ENCODE peak calls at places on chromosomes 13 and 19, in nine cellular contexts. G, O, B, T, N, L, V, J and X are unnamed samples.

GRCh38 chr13:41075034-41075433 is 13.7 kb downstream of the WBP4 start:
- DNase-seq in O (no peak), N (peak), V (peak), B (peak), G (peak), T (no peak), J (peak), L (no peak), X (no peak)

GRCh38 chr13:110254151-110254679 is 52.7 kb downstream of the COL4A1 start:
- DNase-seq in B (peak), L (no peak), N (no peak), T (no peak), V (no peak), G (no peak), J (no peak), O (no peak), X (no peak)

GRCh38 chr19:45211751-45212381 is 33.3 kb downstream of the BLOC1S3 start:
- DNase-seq in N (no peak), L (no peak), J (peak), G (no peak), O (no peak), V (no peak), B (no peak), T (peak), X (no peak)

GRCh38 chr13:93230466-93230865 is 3.9 kb downstream of the GPC6 start:
- DNase-seq in O (no peak), N (no peak), T (no peak), V (no peak), G (no peak), J (peak), B (peak), L (peak), X (no peak)

GRCh38 chr13:62687727-62688126 is 1272.1 kb upstream of the PCDH20 start:
- DNase-seq in G (no peak), J (no peak), T (no peak), O (no peak), B (no peak), L (no peak), N (peak), V (no peak), X (no peak)

GRCh38 chr13:111183959-111184684 is 69.0 kb downstream of the ARHGEF7 start:
- DNase-seq in O (no peak), T (no peak), J (no peak), B (no peak), V (no peak), L (no peak), N (no peak), G (no peak), X (no peak)

GRCh38 chr13:19153782-19154450 is 27.7 kb downstream of the TUBA3C start:
- DNase-seq in J (no peak), G (no peak), N (no peak), V (peak), B (no peak), T (peak), O (no peak), L (no peak), X (no peak)

GRCh38 chr13:23558675-23559536 is 11.3 kb upstream of the TNFRSF19 start:
- DNase-seq in O (peak), J (peak), T (peak), N (peak), G (no peak), L (peak), V (peak), B (peak), X (no peak)

GRCh38 chr13:25688524-25688923 is 316.8 kb downstream of the ATP8A2 start:
- DNase-seq in B (no peak), O (no peak), T (no peak), J (no peak), N (no peak), V (no peak), L (no peak), G (peak), X (no peak)

GRCh38 chr13:97403893-97404683 is 29.9 kb upstream of the RAP2A start:
- DNase-seq in V (no peak), N (no peak), G (no peak), T (no peak), B (no peak), L (no peak), O (no peak), J (no peak), X (no peak)

GRCh38 chr13:30022796-30023195 is 172.4 kb upstream of the UBL3 start:
- DNase-seq in N (no peak), L (no peak), G (no peak), J (no peak), V (no peak), O (no peak), T (no peak), B (no peak), X (no peak)

GRCh38 chr13:86095351-86095750 is 296.1 kb upstream of the SLITRK6 start:
- DNase-seq in N (no peak), T (no peak), O (no peak), V (no peak), B (no peak), J (no peak), L (no peak), G (no peak), X (no peak)

GRCh38 chr19:16117594-16118033 is 5.9 kb downstream of the RAB8A start:
- DNase-seq in G (no peak), T (no peak), B (no peak), O (no peak), V (peak), L (no peak), J (no peak), N (peak), X (no peak)

GRCh38 chr13:30700364-30700763 is 35.0 kb upstream of the ALOX5AP start:
- DNase-seq in G (no peak), N (no peak), J (no peak), B (no peak), T (no peak), V (no peak), L (no peak), O (no peak), X (no peak)

GRCh38 chr13:61833228-61833627 is 417.6 kb upstream of the PCDH20 start:
- DNase-seq in G (no peak), N (no peak), L (peak), T (no peak), V (no peak), B (no peak), J (no peak), O (no peak), X (no peak)

GRCh38 chr19:37979547-37980082 is 72.6 kb downstream of the SIPA1L3 start:
- DNase-seq in L (peak), O (no peak), G (peak), N (no peak), J (peak), B (no peak), V (no peak), T (no peak), X (no peak)

GRCh38 chr13:60398438-60398891 is 1.4 kb downstream of the TDRD3 start:
- DNase-seq in L (no peak), B (no peak), V (peak), G (peak), T (no peak), N (no peak), O (no peak), J (no peak), X (no peak)

GRCh38 chr13:42720858-42721219 is 60.5 kb upstream of the FAM216B start:
- DNase-seq in V (no peak), B (no peak), N (no peak), T (no peak), G (no peak), O (no peak), L (no peak), J (no peak), X (no peak)

GRCh38 chr13:46149272-46150133 is 32.5 kb downstream of the LCP1 start:
- DNase-seq in O (no peak), J (peak), B (peak), V (no peak), N (no peak), G (no peak), T (no peak), L (peak), X (no peak)

GRCh38 chr13:21232599-21232998 is 56.1 kb downstream of the MRPL57 start:
- DNase-seq in V (no peak), L (no peak), T (no peak), J (no peak), O (no peak), B (no peak), G (no peak), N (no peak), X (no peak)

GRCh38 chr19:15436012-15436825 is 13.5 kb downstream of the WIZ start:
- DNase-seq in N (peak), V (no peak), L (peak), J (no peak), B (no peak), O (no peak), G (no peak), T (no peak), X (no peak)

GRCh38 chr19:6236310-6237291 is 43.2 kb downstream of the MLLT1 start:
- DNase-seq in B (no peak), T (no peak), J (peak), O (no peak), N (peak), G (peak), L (no peak), V (no peak), X (peak)

GRCh38 chr13:110478405-110479214 is 82.9 kb downstream of the RAB20 start:
- DNase-seq in J (no peak), T (no peak), V (no peak), B (no peak), N (no peak), G (no peak), O (no peak), L (no peak), X (no peak)

GRCh38 chr13:40013554-40013953 is 358.1 kb downstream of the COG6 start:
- DNase-seq in V (no peak), L (no peak), J (no peak), G (no peak), N (no peak), T (no peak), B (no peak), O (no peak), X (no peak)

GRCh38 chr19:10334340-10335148 is 1.2 kb upstream of the RAVER1 start:
- DNase-seq in V (peak), O (peak), T (peak), N (peak), J (peak), L (peak), B (peak), G (peak), X (no peak)

GRCh38 chr19:13906525-13906904 is 514 bp downstream of the CC2D1A start:
- DNase-seq in B (no peak), T (no peak), J (peak), L (no peak), O (no peak), G (peak), V (peak), N (peak), X (no peak)

GRCh38 chr19:48999481-49000325 is 6.0 kb downstream of the RUVBL2 start:
- DNase-seq in N (peak), O (no peak), T (no peak), B (peak), J (peak), V (peak), L (peak), G (peak), X (no peak)

GRCh38 chr13:80718970-80719369 is 378.0 kb upstream of the SPRY2 start:
- DNase-seq in B (no peak), N (no peak), O (no peak), L (no peak), T (no peak), V (no peak), J (no peak), G (no peak), X (no peak)

GRCh38 chr19:30812099-30812684 is 440.0 kb downstream of the ZNF536 start:
- DNase-seq in J (no peak), T (no peak), N (no peak), L (no peak), O (no peak), V (no peak), G (no peak), B (no peak), X (no peak)

GRCh38 chr13:94093652-94094310 is 385.7 kb downstream of the DCT start:
- DNase-seq in N (no peak), O (no peak), B (no peak), L (no peak), T (no peak), G (no peak), V (no peak), J (no peak), X (no peak)

GRCh38 chr13:31538067-31539042 is 201.0 kb upstream of the RXFP2 start:
- DNase-seq in G (peak), B (peak), N (peak), O (peak), J (peak), T (no peak), V (peak), L (peak), X (no peak)

GRCh38 chr13:57672168-57672567 is 40.6 kb downstream of the PCDH17 start:
- DNase-seq in G (no peak), V (no peak), J (no peak), B (no peak), O (no peak), N (peak), T (no peak), L (no peak), X (no peak)

GRCh38 chr19:53621885-53622710 is 9.7 kb upstream of the DPRX start:
- DNase-seq in N (no peak), T (no peak), G (no peak), B (no peak), V (peak), L (no peak), J (no peak), O (no peak), X (no peak)

GRCh38 chr13:57739791-57740190 is 108.2 kb downstream of the PCDH17 start:
- DNase-seq in J (peak), T (no peak), O (no peak), B (peak), G (no peak), L (peak), N (no peak), V (no peak), X (no peak)

GRCh38 chr19:5950744-5951143 is 27.2 kb downstream of the RANBP3 start:
- DNase-seq in T (no peak), L (no peak), N (no peak), G (no peak), O (no peak), V (no peak), J (no peak), B (no peak), X (no peak)

GRCh38 chr13:99689955-99690354 is 188.7 kb downstream of the TM9SF2 start:
- DNase-seq in B (no peak), T (no peak), V (no peak), O (no peak), G (no peak), N (peak), L (no peak), J (no peak), X (no peak)

GRCh38 chr13:22107549-22107948 is 436.7 kb downstream of the FGF9 start:
- DNase-seq in N (no peak), O (no peak), B (peak), L (no peak), J (no peak), V (no peak), T (no peak), G (peak), X (no peak)

GRCh38 chr13:110015253-110015652 is 228.9 kb upstream of the IRS2 start:
- DNase-seq in G (no peak), N (no peak), B (peak), T (no peak), L (peak), J (peak), V (no peak), O (no peak), X (no peak)

DNA sequence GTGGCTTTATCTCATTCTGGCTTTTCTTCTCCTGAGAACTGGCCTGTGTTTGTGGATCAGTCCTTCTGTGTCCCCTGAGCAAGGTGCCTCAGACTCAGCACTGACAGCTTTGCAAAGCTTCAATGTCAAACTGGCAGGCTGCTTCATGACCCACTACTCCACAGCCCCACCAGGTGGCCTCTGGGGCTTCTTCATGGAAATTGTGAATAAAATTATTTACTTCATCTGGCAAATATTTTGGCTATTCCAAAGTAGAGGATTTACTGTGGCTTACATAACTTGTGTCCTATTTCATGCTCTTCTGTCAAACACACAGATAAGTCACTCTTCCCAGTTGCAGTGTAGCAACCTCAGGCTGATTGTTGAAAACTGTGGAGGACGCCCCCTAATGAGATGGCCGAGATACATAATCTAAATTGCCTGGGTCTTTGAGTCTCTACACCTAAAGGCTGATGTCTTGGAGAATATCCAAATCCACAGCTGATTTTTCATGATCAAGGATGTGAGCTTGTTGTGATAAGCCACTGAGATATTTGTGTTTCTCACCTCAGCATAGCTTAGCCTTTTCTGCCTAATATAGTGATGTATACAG is 721.9 kb upstream of the SLC10A2 start:
- DNase-seq in V (no peak), O (no peak), J (peak), N (peak), L (no peak), B (no peak), G (peak), T (no peak), X (no peak)
- TF ChIP-seq CTCF in V (no peak), O (no peak), J (peak), N (peak), L (peak), B (peak), G (no peak), T (no peak), X (peak)

GRCh38 chr13:112636401-112636975 is 48.5 kb upstream of the TUBGCP3 start:
- DNase-seq in J (no peak), L (no peak), N (no peak), G (no peak), B (no peak), V (no peak), O (no peak), T (no peak), X (peak)
- TF ChIP-seq CTCF in J (no peak), L (no peak), N (no peak), G (no peak), B (no peak), V (no peak), O (no peak), T (no peak), X (no peak)

DNA sequence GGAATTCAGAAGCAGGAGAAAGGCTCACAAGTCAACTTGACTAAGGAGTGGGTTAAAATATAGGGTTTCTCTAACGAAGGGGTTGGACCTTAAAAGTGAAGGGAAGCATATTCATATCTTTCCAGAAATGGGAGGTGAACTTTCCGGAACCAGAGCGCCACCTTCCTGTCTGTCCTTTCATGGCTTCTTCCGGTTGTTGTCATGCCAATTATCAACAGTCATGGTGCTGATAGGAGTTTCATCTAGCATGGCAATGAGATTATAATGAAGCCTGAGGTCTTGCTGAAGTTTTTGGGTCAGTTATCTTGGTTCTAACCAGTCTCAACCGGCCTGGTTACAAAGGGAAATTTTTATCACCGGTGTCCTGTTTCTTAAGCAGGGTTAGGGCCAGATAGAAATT is 162.9 kb upstream of the NBEA start:
- DNase-seq in T (no peak), G (no peak), V (peak), B (no peak), O (no peak), N (peak), J (peak), L (no peak), X (no peak)
- TF ChIP-seq CTCF in T (no peak), G (no peak), V (no peak), B (no peak), O (no peak), N (peak), J (no peak), L (no peak), X (peak)

GRCh38 chr13:84845875-84846619 is 953.2 kb downstream of the SLITRK6 start:
- DNase-seq in V (no peak), O (no peak), G (no peak), T (no peak), N (no peak), J (no peak), B (no peak), L (no peak), X (no peak)

GRCh38 chr13:84847107-84847506 is 952.1 kb downstream of the SLITRK6 start:
- DNase-seq in T (no peak), V (no peak), B (no peak), G (no peak), O (no peak), J (no peak), N (no peak), L (no peak), X (no peak)

GRCh38 chr13:84843368-84843767 is 955.9 kb downstream of the SLITRK6 start:
- DNase-seq in B (no peak), L (no peak), O (no peak), V (no peak), J (no peak), G (no peak), T (no peak), N (no peak), X (no peak)

DNA sequence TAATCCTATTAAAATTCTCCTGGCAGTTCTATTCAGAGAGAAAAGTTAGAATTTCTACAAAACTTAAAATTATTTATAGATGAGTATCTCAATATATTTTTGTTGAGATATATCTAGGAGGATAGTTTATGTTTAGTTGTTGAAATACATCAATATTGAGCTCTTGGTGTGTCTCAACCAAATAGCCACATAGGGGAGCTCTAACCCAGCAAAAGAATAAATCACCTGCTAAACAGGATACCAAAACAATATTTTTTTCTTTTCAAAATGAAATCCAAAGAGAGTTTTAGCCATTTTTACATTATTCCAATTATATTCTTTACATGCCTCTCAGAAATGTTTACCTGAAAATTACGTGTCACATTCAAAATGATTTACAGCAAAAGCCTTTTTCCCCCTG is 954.7 kb downstream of the SLITRK6 start:
- DNase-seq in N (peak), V (peak), G (no peak), B (peak), T (no peak), L (no peak), J (peak), O (no peak), X (no peak)
- TF ChIP-seq CTCF in N (peak), V (peak), G (no peak), B (peak), T (peak), L (peak), J (peak), O (no peak), X (peak)

GRCh38 chr19:41433171-41433570 is 6.0 kb upstream of the B3GNT8 start:
- DNase-seq in N (no peak), G (no peak), T (no peak), O (no peak), B (no peak), L (no peak), J (no peak), V (no peak), X (no peak)

GRCh38 chr19:41434450-41434849 is 5.3 kb downstream of the DMAC2 start:
- DNase-seq in G (no peak), N (no peak), J (no peak), B (no peak), O (no peak), T (no peak), L (no peak), V (no peak), X (peak)

GRCh38 chr19:41428481-41428859 is 1.3 kb upstream of the B3GNT8 start:
- DNase-seq in G (no peak), T (no peak), B (no peak), V (no peak), L (no peak), N (no peak), O (no peak), J (no peak), X (no peak)

GRCh38 chr19:41430907-41431306 is 3.7 kb upstream of the B3GNT8 start:
- DNase-seq in N (no peak), G (no peak), J (no peak), L (no peak), O (no peak), B (no peak), V (no peak), T (no peak), X (no peak)

GRCh38 chr19:41431426-41432386 is 4.5 kb upstream of the B3GNT8 start:
- DNase-seq in V (peak), G (no peak), N (peak), J (peak), T (no peak), O (no peak), L (no peak), B (peak), X (no peak)
- TF ChIP-seq CTCF in V (peak), G (no peak), N (peak), J (peak), T (no peak), O (no peak), L (peak), B (peak), X (peak)